ENCODE peak calls at places on chromosome 1, in five cellular contexts. One of them, this sample, is unnamed.

GRCh38 chr1:209655832-209656231 is 3.6 kb upstream of the LAMB3 start:
- DNase-seq in spleen: no peak
- DNase-seq in activated T-helper 1 cell treated with Interleukin-2 at 50 U/mL for 16 hours: no peak
- DNase-seq in fibroblast of pulmonary artery: no peak
- DNase-seq in endothelial cell: no peak
- DNase-seq in this sample: no peak

GRCh38 chr1:151537112-151537511 is 3.0 kb upstream of the TUFT1 start:
- DNase-seq in spleen: no peak
- DNase-seq in activated T-helper 1 cell treated with Interleukin-2 at 50 U/mL for 16 hours: no peak
- DNase-seq in fibroblast of pulmonary artery: peak
- DNase-seq in endothelial cell: no peak
- DNase-seq in this sample: peak

GRCh38 chr1:26696191-26696644 is 403 bp downstream of the ARID1A start:
- DNase-seq in spleen: peak
- DNase-seq in activated T-helper 1 cell treated with Interleukin-2 at 50 U/mL for 16 hours: peak
- DNase-seq in fibroblast of pulmonary artery: no peak
- DNase-seq in endothelial cell: peak
- DNase-seq in this sample: no peak

GRCh38 chr1:23673086-23673813 is 18.4 kb upstream of the RPL11 start:
- DNase-seq in spleen: no peak
- DNase-seq in activated T-helper 1 cell treated with Interleukin-2 at 50 U/mL for 16 hours: no peak
- DNase-seq in fibroblast of pulmonary artery: peak
- DNase-seq in endothelial cell: peak
- DNase-seq in this sample: no peak

GRCh38 chr1:234495231-234495990 is 16.4 kb upstream of the TARBP1 start:
- DNase-seq in spleen: no peak
- DNase-seq in activated T-helper 1 cell treated with Interleukin-2 at 50 U/mL for 16 hours: no peak
- DNase-seq in fibroblast of pulmonary artery: peak
- DNase-seq in endothelial cell: no peak
- DNase-seq in this sample: peak

GRCh38 chr1:12715896-12716437 is at the start of gene AADACL3:
- DNase-seq in spleen: no peak
- DNase-seq in activated T-helper 1 cell treated with Interleukin-2 at 50 U/mL for 16 hours: no peak
- DNase-seq in fibroblast of pulmonary artery: no peak
- DNase-seq in endothelial cell: no peak
- DNase-seq in this sample: no peak

GRCh38 chr1:2340918-2341254 is 50.5 kb downstream of the MORN1 start:
- DNase-seq in spleen: no peak
- DNase-seq in activated T-helper 1 cell treated with Interleukin-2 at 50 U/mL for 16 hours: no peak
- DNase-seq in fibroblast of pulmonary artery: no peak
- DNase-seq in endothelial cell: no peak
- DNase-seq in this sample: no peak

GRCh38 chr1:30847358-30847972 is 61.1 kb downstream of the SDC3 start:
- DNase-seq in spleen: peak
- DNase-seq in activated T-helper 1 cell treated with Interleukin-2 at 50 U/mL for 16 hours: no peak
- DNase-seq in fibroblast of pulmonary artery: peak
- DNase-seq in endothelial cell: peak
- DNase-seq in this sample: no peak

GRCh38 chr1:52435650-52436049 is 31.2 kb downstream of the PRPF38A start:
- DNase-seq in spleen: no peak
- DNase-seq in activated T-helper 1 cell treated with Interleukin-2 at 50 U/mL for 16 hours: no peak
- DNase-seq in fibroblast of pulmonary artery: no peak
- DNase-seq in endothelial cell: no peak
- DNase-seq in this sample: no peak